ENCODE peak calls at places on chromosomes 7 and 10, in five cellular contexts. A, B, T, M and U are unnamed samples. For H3K9me3, the result is how much of the 10 kb centered on the place peaks cover.

GRCh38 chr10:88213206-88213605 is 349.8 kb downstream of the PTEN start:
- DNase-seq in T (no peak), A (no peak), B (no peak), M (no peak), U (no peak)

GRCh38 chr7:66359656-66360211 is 154.6 kb downstream of the TPST1 start:
- DNase-seq in B (no peak), A (no peak), M (no peak), T (no peak), U (no peak)

GRCh38 chr10:45438457-45439090 is 64.6 kb downstream of the ALOX5 start:
- DNase-seq in A (no peak), B (no peak), M (no peak), T (no peak), U (no peak)

GRCh38 chr7:50281680-50282445 is 22.7 kb upstream of the IKZF1 start:
- DNase-seq in B (no peak), A (no peak), T (no peak), M (no peak), U (no peak)

GRCh38 chr7:86643478-86644281 is at the start of gene GRM3:
- DNase-seq in T (no peak), B (no peak), M (peak), A (no peak), U (no peak)

GRCh38 chr10:128437786-128438350 is 311.6 kb upstream of the MKI67 start:
- DNase-seq in A (no peak), M (no peak), B (no peak), T (no peak), U (no peak)

GRCh38 chr10:21317902-21318301 is 207.6 kb downstream of the SKIDA1 start:
- DNase-seq in B (no peak), M (no peak), A (no peak), T (peak), U (peak)

GRCh38 chr10:88918506-88918905 is 34.1 kb downstream of the ACTA2 start:
- DNase-seq in B (no peak), A (no peak), T (no peak), M (no peak), U (no peak)

GRCh38 chr7:66419210-66419609 is 209.5 kb upstream of the KCTD7 start:
- DNase-seq in M (no peak), B (no peak), A (no peak), T (no peak), U (no peak)

GRCh38 chr10:132630666-132631347 is 93.2 kb downstream of the INPP5A start:
- DNase-seq in A (peak), M (no peak), T (no peak), B (no peak), U (no peak)

GRCh38 chr10:123995461-123996131 is 97.8 kb downstream of the CHST15 start:
- DNase-seq in B (peak), T (peak), A (peak), M (peak), U (peak)

GRCh38 chr10:47278152-47278473 is 21.9 kb upstream of the GDF10 start:
- DNase-seq in T (no peak), A (peak), M (no peak), B (no peak), U (no peak)

GRCh38 chr7:26694156-26694555 is 170.2 kb downstream of the SKAP2 start:
- DNase-seq in M (no peak), A (no peak), B (no peak), T (no peak), U (no peak)

GRCh38 chr10:28532223-28532508 is 752 bp upstream of the WAC start:
- DNase-seq in T (peak), B (no peak), A (peak), M (no peak), U (peak)

GRCh38 chr7:7276151-7276550 is 93.8 kb downstream of the C1GALT1 start:
- DNase-seq in T (no peak), A (no peak), B (no peak), M (no peak), U (no peak)

GRCh38 chr10:43141421-43141820 is 3.2 kb downstream of the CSGALNACT2 start:
- DNase-seq in B (no peak), M (no peak), A (no peak), T (no peak), U (no peak)

GRCh38 chr10:10824611-10825148 is 193.0 kb upstream of the CELF2 start:
- DNase-seq in M (no peak), A (no peak), B (no peak), T (peak), U (no peak)

GRCh38 chr7:17274551-17275245 is 23.8 kb upstream of the AHR start:
- DNase-seq in A (no peak), B (peak), M (no peak), T (no peak), U (peak)

GRCh38 chr7:149278396-149278795 is 16.4 kb downstream of the ZNF783 start:
- DNase-seq in B (no peak), T (no peak), A (no peak), M (no peak), U (no peak)

GRCh38 chr10:133523631-133524203 is 3.4 kb upstream of the CYP2E1 start:
- DNase-seq in A (no peak), M (no peak), B (no peak), T (no peak), U (no peak)

GRCh38 chr10:4013651-4014085 is 228.7 kb upstream of the KLF6 start:
- DNase-seq in A (peak), B (peak), T (no peak), M (no peak), U (no peak)

GRCh38 chr10:94524146-94524545 is 21.4 kb upstream of the HELLS start:
- DNase-seq in B (no peak), T (peak), A (no peak), M (no peak), U (no peak)

GRCh38 chr7:108045669-108046068 is 42.7 kb upstream of the LAMB1 start:
- DNase-seq in M (no peak), B (no peak), T (no peak), A (no peak), U (no peak)

GRCh38 chr10:124384142-124384541 is 34.6 kb downstream of the OAT start:
- DNase-seq in M (no peak), A (no peak), T (no peak), B (no peak), U (no peak)

GRCh38 chr10:96306516-96306915 is 2.3 kb downstream of the DNTT start:
- DNase-seq in B (no peak), T (no peak), A (no peak), M (no peak), U (no peak)

GRCh38 chr7:123067814-123068213 is 72.3 kb upstream of the TAS2R16 start:
- DNase-seq in B (no peak), T (no peak), A (no peak), M (no peak), U (no peak)

GRCh38 chr10:83515001-83515400 is 624.3 kb upstream of the GHITM start:
- DNase-seq in B (no peak), A (no peak), T (no peak), M (no peak), U (no peak)

GRCh38 chr7:93910076-93910994 is 4.0 kb downstream of the GNGT1 start:
- DNase-seq in A (no peak), T (peak), M (no peak), B (no peak), U (peak)

GRCh38 chr7:3807825-3808224 is 506.8 kb downstream of the SDK1 start:
- DNase-seq in A (no peak), B (no peak), T (no peak), M (no peak), U (no peak)

GRCh38 chr7:26525413-26526287 is 234.0 kb downstream of the SNX10 start:
- DNase-seq in M (no peak), B (no peak), A (peak), T (no peak), U (no peak)

GRCh38 chr10:75772153-75772887 is 340.9 kb downstream of the LRMDA start:
- DNase-seq in B (no peak), M (no peak), T (no peak), A (no peak), U (no peak)

GRCh38 chr7:13262929-13263530 is 575.6 kb downstream of the ARL4A start:
- DNase-seq in A (no peak), B (no peak), M (no peak), T (peak), U (peak)

GRCh38 chr7:101588131-101588935 is 40.8 kb downstream of the MYL10 start:
- DNase-seq in B (no peak), T (no peak), A (peak), M (no peak), U (no peak)

GRCh38 chr7:522071-522937 is 2.7 kb upstream of the PDGFA start:
- DNase-seq in B (no peak), T (no peak), A (peak), M (no peak), U (no peak)

GRCh38 chr10:118752401-118752800 is 2.4 kb downstream of the CACUL1 start:
- DNase-seq in T (no peak), A (no peak), M (no peak), B (no peak), U (no peak)
- H3K4me3 ChIP-seq in T (peak), A (no peak), M (no peak), B (no peak), U (no peak)

DNA sequence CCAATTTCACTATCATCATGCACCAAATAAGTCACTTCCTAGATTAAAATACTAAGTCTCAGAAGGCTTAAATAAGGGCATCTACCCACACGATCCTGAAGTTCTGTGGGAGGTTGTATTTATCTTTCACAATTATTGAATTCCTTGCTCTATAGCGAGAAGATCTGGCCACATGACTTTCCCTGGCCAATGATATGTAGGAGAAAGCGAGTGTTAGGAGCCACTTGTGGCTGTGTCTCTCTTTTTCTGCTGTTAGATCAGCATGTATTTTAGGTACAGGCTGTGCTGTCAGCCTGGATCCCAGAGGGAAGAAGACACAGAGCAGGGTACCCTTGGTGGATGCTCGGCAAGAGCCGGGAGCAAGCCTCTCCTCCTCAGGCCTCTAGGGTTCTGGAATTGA is 131.3 kb upstream of the DPP6 start:
- DNase-seq in A (no peak), T (no peak), B (no peak), M (no peak), U (no peak)
- H3K9me3 ChIP-seq in A (under half), T (under half), B (under half), M (under half), U (under half)

GRCh38 chr10:34697366-34698247 is 117.5 kb downstream of the PARD3 start:
- DNase-seq in A (no peak), T (no peak), M (no peak), B (no peak), U (no peak)
- H3K4me3 ChIP-seq in A (no peak), T (no peak), M (no peak), B (no peak), U (no peak)

GRCh38 chr7:138465046-138465445 is 5.0 kb downstream of the TRIM24 start:
- DNase-seq in M (no peak), A (no peak), T (no peak), B (no peak), U (no peak)
- H3K9me3 ChIP-seq in M (under half), A (under half), T (under half), B (under half), U (under half)

DNA sequence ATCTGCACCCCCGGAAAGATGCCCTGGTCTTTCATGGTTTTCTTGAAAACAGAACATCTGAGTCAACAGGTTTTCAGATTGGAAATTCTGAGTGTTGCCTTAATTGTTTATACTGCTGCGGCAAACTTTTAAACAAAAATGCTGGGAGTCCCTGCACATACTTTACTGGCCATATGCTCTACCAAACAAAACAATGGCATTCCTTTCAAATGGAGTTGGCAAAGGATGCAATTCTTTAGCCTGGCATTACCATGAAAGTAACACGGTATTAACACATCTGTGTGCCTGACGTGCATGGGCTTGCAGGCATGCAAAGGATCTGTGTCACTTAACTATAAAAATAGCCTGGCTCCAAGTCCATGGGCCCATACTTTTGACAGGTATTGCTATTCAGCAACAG is 4.2 kb downstream of the INHBA start:
- DNase-seq in A (no peak), B (peak), T (peak), M (no peak), U (no peak)
- H3K4me3 ChIP-seq in A (no peak), B (peak), T (peak), M (no peak), U (no peak)

GRCh38 chr7:106344861-106345260 is 60.1 kb upstream of the NAMPT start:
- DNase-seq in T (no peak), M (no peak), B (no peak), A (no peak), U (no peak)
- H3K9me3 ChIP-seq in T (under half), M (under half), B (under half), A (under half), U (under half)